ENCODE peak calls at places on chromosomes 16 and 17, in nine cellular contexts. One of them, this sample, is unnamed.

GRCh38 chr16:69396187-69397061 is 10.6 kb upstream of the TERF2 start:
- DNase-seq in hepatic stellate cell: peak; percentile 62
- DNase-seq in HT1080: peak; percentile 74
- DNase-seq in EH: peak; percentile 92
- DNase-seq in NCI-H1694 treated with DMSO at 0.1 percent for 48 hours: peak; percentile 75
- DNase-seq in sigmoid colon: peak; percentile 89
- DNase-seq in ureter: peak; percentile 89
- DNase-seq in left kidney: peak; percentile 94
- DNase-seq in NCI-H226: peak; percentile 59
- DNase-seq in this sample: peak; percentile 99

GRCh38 chr17:50944054-50944901 is 78.1 kb upstream of the TOB1 start:
- DNase-seq in hepatic stellate cell: peak; percentile 79
- DNase-seq in HT1080: no peak
- DNase-seq in EH: peak; percentile 74
- DNase-seq in NCI-H1694 treated with DMSO at 0.1 percent for 48 hours: no peak
- DNase-seq in sigmoid colon: peak; percentile 88
- DNase-seq in ureter: peak; percentile 92
- DNase-seq in left kidney: peak; percentile 95
- DNase-seq in NCI-H226: no peak
- DNase-seq in this sample: peak; percentile 50

GRCh38 chr17:66331038-66331816 is 28.8 kb downstream of the PRKCA start:
- DNase-seq in hepatic stellate cell: no peak
- DNase-seq in HT1080: no peak
- DNase-seq in EH: no peak
- DNase-seq in NCI-H1694 treated with DMSO at 0.1 percent for 48 hours: no peak
- DNase-seq in sigmoid colon: no peak
- DNase-seq in ureter: no peak
- DNase-seq in left kidney: no peak
- DNase-seq in NCI-H226: no peak
- DNase-seq in this sample: no peak

GRCh38 chr16:23072769-23073549 is 76.3 kb downstream of the USP31 start:
- DNase-seq in hepatic stellate cell: peak; percentile 22
- DNase-seq in HT1080: no peak
- DNase-seq in EH: peak; percentile 52
- DNase-seq in NCI-H1694 treated with DMSO at 0.1 percent for 48 hours: no peak
- DNase-seq in sigmoid colon: no peak
- DNase-seq in ureter: no peak
- DNase-seq in left kidney: no peak
- DNase-seq in NCI-H226: no peak
- DNase-seq in this sample: no peak

GRCh38 chr17:12765544-12765943 is 23.8 kb upstream of the ARHGAP44 start:
- DNase-seq in hepatic stellate cell: peak; percentile 76
- DNase-seq in HT1080: peak; percentile 39
- DNase-seq in EH: peak; percentile 88
- DNase-seq in NCI-H1694 treated with DMSO at 0.1 percent for 48 hours: no peak
- DNase-seq in sigmoid colon: no peak
- DNase-seq in ureter: no peak
- DNase-seq in left kidney: no peak
- DNase-seq in NCI-H226: peak; percentile 84
- DNase-seq in this sample: peak; percentile 79

GRCh38 chr16:68096491-68096890 is 11.3 kb downstream of the NFATC3 start:
- DNase-seq in hepatic stellate cell: no peak
- DNase-seq in HT1080: no peak
- DNase-seq in EH: no peak
- DNase-seq in NCI-H1694 treated with DMSO at 0.1 percent for 48 hours: no peak
- DNase-seq in sigmoid colon: no peak
- DNase-seq in ureter: no peak
- DNase-seq in left kidney: no peak
- DNase-seq in NCI-H226: no peak
- DNase-seq in this sample: no peak

GRCh38 chr16:83651871-83652270 is 155.9 kb upstream of the HSBP1 start:
- DNase-seq in hepatic stellate cell: no peak
- DNase-seq in HT1080: no peak
- DNase-seq in EH: no peak
- DNase-seq in NCI-H1694 treated with DMSO at 0.1 percent for 48 hours: no peak
- DNase-seq in sigmoid colon: no peak
- DNase-seq in ureter: no peak
- DNase-seq in left kidney: no peak
- DNase-seq in NCI-H226: no peak
- DNase-seq in this sample: no peak

GRCh38 chr16:49100366-49100765 is 181.3 kb downstream of the CBLN1 start:
- DNase-seq in hepatic stellate cell: no peak
- DNase-seq in HT1080: no peak
- DNase-seq in EH: no peak
- DNase-seq in NCI-H1694 treated with DMSO at 0.1 percent for 48 hours: no peak
- DNase-seq in sigmoid colon: no peak
- DNase-seq in ureter: no peak
- DNase-seq in left kidney: no peak
- DNase-seq in NCI-H226: no peak
- DNase-seq in this sample: no peak

GRCh38 chr16:66205287-66206167 is 161.0 kb upstream of the CDH5 start:
- DNase-seq in hepatic stellate cell: no peak
- DNase-seq in HT1080: no peak
- DNase-seq in EH: peak; percentile 7
- DNase-seq in NCI-H1694 treated with DMSO at 0.1 percent for 48 hours: no peak
- DNase-seq in sigmoid colon: no peak
- DNase-seq in ureter: no peak
- DNase-seq in left kidney: no peak
- DNase-seq in NCI-H226: peak; percentile 32
- DNase-seq in this sample: peak; percentile 42

GRCh38 chr16:12901204-12901596 is 198 bp upstream of the SHISA9 start:
- DNase-seq in hepatic stellate cell: no peak
- DNase-seq in HT1080: no peak
- DNase-seq in EH: no peak
- DNase-seq in NCI-H1694 treated with DMSO at 0.1 percent for 48 hours: no peak
- DNase-seq in sigmoid colon: no peak
- DNase-seq in ureter: no peak
- DNase-seq in left kidney: peak; percentile 92
- DNase-seq in NCI-H226: no peak
- DNase-seq in this sample: no peak

GRCh38 chr17:72661093-72661944 is 431.2 kb downstream of the SLC39A11 start:
- DNase-seq in hepatic stellate cell: no peak
- DNase-seq in HT1080: peak; percentile 72
- DNase-seq in EH: no peak
- DNase-seq in NCI-H1694 treated with DMSO at 0.1 percent for 48 hours: no peak
- DNase-seq in sigmoid colon: no peak
- DNase-seq in ureter: peak; percentile 64
- DNase-seq in left kidney: peak; percentile 69
- DNase-seq in NCI-H226: no peak
- DNase-seq in this sample: no peak